ENCODE peak calls at places on chromosomes 5 and 9, in four cellular contexts. V is astrocyte of the spinal cord, K is AG09309, X is WTC11. O is an unnamed sample.

GRCh38 chr5:43193171-43193951 is 1.3 kb downstream of the NIM1K start:
- DNase-seq in V (peak), K (peak), X (no peak), O (peak)

GRCh38 chr5:30626557-30626956 is 566.9 kb upstream of the CDH6 start:
- DNase-seq in V (no peak), K (no peak), X (no peak), O (no peak)

GRCh38 chr5:132406144-132406783 is 36.8 kb downstream of the SLC22A5 start:
- DNase-seq in V (no peak), K (no peak), X (no peak), O (no peak)

GRCh38 chr5:175557778-175558177 is 79.4 kb downstream of the SFXN1 start:
- DNase-seq in V (no peak), K (no peak), X (peak), O (no peak)

GRCh38 chr9:114763220-114763619 is 42.6 kb downstream of the TNFSF15 start:
- DNase-seq in V (no peak), K (no peak), X (no peak), O (no peak)

GRCh38 chr5:41068169-41068568 is 3.0 kb downstream of the MROH2B start:
- DNase-seq in V (peak), K (no peak), X (no peak), O (no peak)

GRCh38 chr5:179793470-179794139 is at the start of gene LTC4S:
- DNase-seq in V (peak), K (no peak), X (no peak), O (no peak)

GRCh38 chr9:87395804-87396458 is 101.7 kb upstream of the DAPK1 start:
- DNase-seq in V (peak), K (no peak), X (no peak), O (no peak)

GRCh38 chr5:139019880-139020279 is 144.7 kb upstream of the LRRTM2 start:
- DNase-seq in V (peak), K (no peak), X (no peak), O (no peak)

GRCh38 chr5:77990020-77990419 is 213.9 kb upstream of the TBCA start:
- DNase-seq in V (no peak), K (no peak), X (no peak), O (no peak)

GRCh38 chr5:9549941-9550340 is 4.1 kb upstream of the SEMA5A start:
- DNase-seq in V (peak), K (no peak), X (no peak), O (no peak)

GRCh38 chr5:41670854-41671791 is 160.7 kb upstream of the PLCXD3 start:
- DNase-seq in V (no peak), K (no peak), X (no peak), O (no peak)

GRCh38 chr9:3758816-3759576 is 233.2 kb upstream of the RFX3 start:
- DNase-seq in V (peak), K (no peak), X (no peak), O (no peak)

GRCh38 chr9:135463140-135463539 is 16.4 kb upstream of the PPP1R26 start:
- DNase-seq in V (peak), K (no peak), X (no peak), O (no peak)

GRCh38 chr5:40431734-40432133 is 248.0 kb upstream of the PTGER4 start:
- DNase-seq in V (no peak), K (no peak), X (no peak), O (no peak)

GRCh38 chr5:19369048-19369447 is 619.0 kb downstream of the CDH18 start:
- DNase-seq in V (no peak), K (no peak), X (no peak), O (no peak)

GRCh38 chr9:78030553-78031270 is 899 bp downstream of the GNAQ start:
- DNase-seq in V (no peak), K (no peak), X (peak), O (no peak)

GRCh38 chr9:108184941-108185340 is 670.8 kb downstream of the ACTL7B start:
- DNase-seq in V (peak), K (peak), X (no peak), O (no peak)

GRCh38 chr5:149062371-149063016 is 368 bp downstream of the SH3TC2 start:
- DNase-seq in V (peak), K (peak), X (no peak), O (no peak)

GRCh38 chr9:119375892-119376291 is 6.7 kb upstream of the BRINP1 start:
- DNase-seq in V (no peak), K (no peak), X (peak), O (no peak)

GRCh38 chr5:84430863-84431663 is 46.4 kb upstream of the EDIL3 start:
- DNase-seq in V (no peak), K (no peak), X (no peak), O (no peak)

GRCh38 chr9:136625101-136626065 is 37.3 kb upstream of the EGFL7 start:
- DNase-seq in V (peak), K (no peak), X (no peak), O (no peak)

GRCh38 chr5:150778517-150779396 is at the start of gene SMIM3:
- DNase-seq in V (peak), K (no peak), X (peak), O (no peak)

GRCh38 chr5:150146862-150147579 is 8.6 kb downstream of the PDGFRB start:
- DNase-seq in V (no peak), K (no peak), X (no peak), O (no peak)

GRCh38 chr5:108238936-108239887 is 142.7 kb downstream of the FBXL17 start:
- DNase-seq in V (peak), K (no peak), X (peak), O (no peak)

GRCh38 chr5:147484708-147485020 is 25.2 kb downstream of the DPYSL3 start:
- DNase-seq in V (no peak), K (no peak), X (no peak), O (no peak)

GRCh38 chr5:140114341-140115185 is 654 bp downstream of the PURA start:
- DNase-seq in V (peak), K (no peak), X (peak), O (no peak)

GRCh38 chr5:140115186-140115500 is 1.2 kb downstream of the PURA start:
- DNase-seq in V (no peak), K (no peak), X (no peak), O (no peak)

GRCh38 chr5:140112685-140113179 is 1.2 kb upstream of the PURA start:
- DNase-seq in V (peak), K (no peak), X (no peak), O (no peak)

GRCh38 chr5:140113180-140113698 is 670 bp upstream of the PURA start:
- DNase-seq in V (no peak), K (no peak), X (peak), O (no peak)

DNA sequence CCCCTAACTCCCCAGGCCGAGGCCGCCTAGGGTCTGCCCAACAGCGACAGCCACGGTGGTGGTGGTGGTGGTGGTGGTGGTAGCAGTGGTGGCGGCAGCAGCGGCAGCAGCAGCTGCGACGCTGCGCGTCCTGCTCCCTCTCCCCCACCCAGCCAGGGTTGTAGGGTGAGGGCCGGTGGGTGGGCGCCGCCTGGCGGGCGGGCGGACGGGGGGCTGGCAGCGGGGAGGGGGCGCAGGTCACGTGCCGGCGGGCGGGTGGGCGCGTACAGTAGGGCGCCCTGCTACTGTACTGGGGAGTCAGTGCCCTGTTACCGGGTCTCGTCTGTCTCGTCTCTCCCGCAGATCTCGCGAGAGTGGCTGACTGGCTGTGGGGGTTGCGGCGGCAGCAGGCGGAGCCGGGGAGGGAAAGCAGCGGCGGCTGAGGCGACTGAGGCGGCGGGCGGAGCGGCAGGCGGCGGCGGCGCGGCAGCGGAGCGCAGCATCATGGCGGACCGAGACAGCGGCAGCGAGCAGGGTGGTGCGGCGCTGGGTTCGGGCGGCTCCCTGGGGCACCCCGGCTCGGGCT is at the start of gene PURA:
- DNase-seq in V (peak), K (peak), X (peak), O (peak)
- TF ChIP-seq CTCF in V (no peak), K (no peak), X (no peak), O (no peak)

DNA sequence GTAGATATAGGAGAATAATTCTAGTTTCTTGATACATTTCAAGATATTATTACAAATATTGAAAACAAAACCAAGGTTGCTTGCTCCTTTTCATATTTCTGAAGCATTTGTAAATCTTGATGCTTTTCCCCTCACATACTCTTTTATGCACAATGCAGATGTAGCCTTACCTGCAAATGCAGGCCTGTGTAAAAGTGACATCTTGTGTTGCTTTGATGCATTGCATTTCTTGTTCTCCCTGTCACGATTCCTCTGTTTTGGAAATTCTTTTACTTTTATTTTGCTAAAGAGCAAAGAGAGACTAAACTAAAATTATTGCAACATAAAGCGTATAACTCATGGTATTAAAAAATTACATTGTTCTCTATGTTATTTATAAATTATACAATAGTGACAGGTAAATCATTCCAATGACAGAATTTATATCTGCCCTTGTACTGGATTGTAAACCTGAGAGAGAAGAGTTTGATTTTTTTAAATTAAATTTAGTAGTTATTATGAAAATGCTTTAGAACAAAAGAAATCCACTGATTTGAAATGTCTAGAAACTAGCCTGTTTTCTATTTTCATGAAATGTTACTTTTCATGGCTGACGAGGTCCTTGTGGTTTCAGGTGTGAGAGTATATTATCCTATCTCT is 970.0 kb downstream of the MAT2B start:
- DNase-seq in V (peak), K (no peak), X (no peak), O (no peak)
- TF ChIP-seq CTCF in V (peak), K (peak), X (peak), O (peak)

GRCh38 chr9:7174301-7174700 is 416.5 kb downstream of the KDM4C start:
- DNase-seq in V (no peak), K (no peak), X (no peak), O (no peak)

GRCh38 chr9:7173139-7173538 is 415.4 kb downstream of the KDM4C start:
- DNase-seq in V (no peak), K (no peak), X (no peak), O (no peak)

GRCh38 chr9:7172445-7173115 is 414.8 kb downstream of the KDM4C start:
- DNase-seq in V (peak), K (peak), X (no peak), O (no peak)

GRCh38 chr9:7176574-7176973 is 418.8 kb downstream of the KDM4C start:
- DNase-seq in V (no peak), K (no peak), X (no peak), O (no peak)

GRCh38 chr9:7174884-7175283 is 417.1 kb downstream of the KDM4C start:
- DNase-seq in V (no peak), K (no peak), X (peak), O (no peak)
- TF ChIP-seq CTCF in V (peak), K (no peak), X (no peak), O (no peak)

GRCh38 chr5:143449772-143450171 is 46.3 kb upstream of the NR3C1 start:
- DNase-seq in V (no peak), K (no peak), X (no peak), O (no peak)

GRCh38 chr5:143456952-143457547 is 53.6 kb upstream of the NR3C1 start:
- DNase-seq in V (peak), K (no peak), X (no peak), O (no peak)

GRCh38 chr5:143459433-143459832 is 55.9 kb upstream of the NR3C1 start:
- DNase-seq in V (no peak), K (no peak), X (no peak), O (no peak)

GRCh38 chr5:143453722-143454121 is 50.2 kb upstream of the NR3C1 start:
- DNase-seq in V (no peak), K (no peak), X (no peak), O (no peak)

GRCh38 chr5:143454936-143455516 is 51.5 kb upstream of the NR3C1 start:
- DNase-seq in V (no peak), K (no peak), X (no peak), O (no peak)
- TF ChIP-seq CTCF in V (no peak), K (no peak), X (no peak), O (no peak)

GRCh38 chr9:129320575-129321311 is 142.7 kb upstream of the IER5L start:
- DNase-seq in V (peak), K (peak), X (peak), O (peak)
- TF ChIP-seq CTCF in V (no peak), K (peak), X (no peak), O (peak)

GRCh38 chr9:33742519-33742918 is 52.8 kb upstream of the PRSS3 start:
- DNase-seq in V (no peak), K (no peak), X (no peak), O (no peak)
- TF ChIP-seq CTCF in V (no peak), K (no peak), X (no peak), O (no peak)

GRCh38 chr9:117545846-117546245 is 131.0 kb upstream of the ASTN2 start:
- DNase-seq in V (no peak), K (no peak), X (no peak), O (no peak)
- TF ChIP-seq CTCF in V (no peak), K (no peak), X (no peak), O (no peak)